ENCODE peak calls at places on chromosome 14, in nine cellular contexts. R is NB4, H is upper lobe of left lung, K is right atrium auricular region, E is type B pancreatic cell, W is GM06990, O is fibroblast of lung, V is suprapubic skin, M is IMR-90. A is an unnamed sample.

GRCh38 chr14:55446127-55446736 is 5.8 kb upstream of the TBPL2 start:
- DNase-seq in R (peak), H (no peak), K (peak), E (no peak), W (peak), O (peak), V (no peak), M (peak), A (peak)

GRCh38 chr14:96255501-96256366 is at the start of gene BDKRB1:
- DNase-seq in R (no peak), H (no peak), K (no peak), E (no peak), W (no peak), O (peak), V (no peak), M (peak), A (no peak)

GRCh38 chr14:65517635-65518542 is 105.4 kb downstream of the FUT8 start:
- DNase-seq in R (no peak), H (no peak), K (no peak), E (no peak), W (no peak), O (no peak), V (no peak), M (no peak), A (no peak)

GRCh38 chr14:30921305-30921704 is 46.9 kb downstream of the COCH start:
- DNase-seq in R (peak), H (no peak), K (no peak), E (no peak), W (no peak), O (peak), V (no peak), M (peak), A (no peak)

GRCh38 chr14:44297437-44297836 is 209.6 kb downstream of the FSCB start:
- DNase-seq in R (no peak), H (no peak), K (no peak), E (no peak), W (no peak), O (no peak), V (no peak), M (no peak), A (no peak)

GRCh38 chr14:95344536-95344935 is 24.8 kb upstream of the CLMN start:
- DNase-seq in R (no peak), H (no peak), K (no peak), E (no peak), W (no peak), O (no peak), V (no peak), M (no peak), A (no peak)

GRCh38 chr14:68682166-68683103 is 110.4 kb downstream of the ZFP36L1 start:
- DNase-seq in R (peak), H (no peak), K (peak), E (no peak), W (no peak), O (peak), V (no peak), M (peak), A (no peak)

GRCh38 chr14:78848234-78848820 is 678.2 kb downstream of the NRXN3 start:
- DNase-seq in R (peak), H (no peak), K (no peak), E (no peak), W (no peak), O (peak), V (no peak), M (peak), A (peak)

GRCh38 chr14:32394038-32394437 is 64.9 kb downstream of the AKAP6 start:
- DNase-seq in R (no peak), H (no peak), K (no peak), E (no peak), W (no peak), O (no peak), V (no peak), M (no peak), A (no peak)

GRCh38 chr14:96757456-96757855 is 39.7 kb upstream of the VRK1 start:
- DNase-seq in R (no peak), H (no peak), K (no peak), E (no peak), W (no peak), O (no peak), V (no peak), M (no peak), A (no peak)

GRCh38 chr14:41362134-41362533 is 244.5 kb upstream of the LRFN5 start:
- DNase-seq in R (peak), H (no peak), K (no peak), E (no peak), W (no peak), O (no peak), V (no peak), M (no peak), A (no peak)

GRCh38 chr14:81303258-81303935 is 82.6 kb upstream of the GTF2A1 start:
- DNase-seq in R (peak), H (no peak), K (no peak), E (no peak), W (peak), O (no peak), V (no peak), M (no peak), A (no peak)

GRCh38 chr14:81305743-81306142 is 85.0 kb upstream of the GTF2A1 start:
- DNase-seq in R (no peak), H (no peak), K (no peak), E (no peak), W (no peak), O (no peak), V (no peak), M (no peak), A (no peak)

GRCh38 chr14:81301371-81301770 is 80.6 kb upstream of the GTF2A1 start:
- DNase-seq in R (no peak), H (no peak), K (no peak), E (no peak), W (no peak), O (no peak), V (no peak), M (no peak), A (no peak)

GRCh38 chr14:81301813-81302212 is 81.1 kb upstream of the GTF2A1 start:
- DNase-seq in R (no peak), H (no peak), K (no peak), E (no peak), W (no peak), O (no peak), V (no peak), M (no peak), A (no peak)

DNA sequence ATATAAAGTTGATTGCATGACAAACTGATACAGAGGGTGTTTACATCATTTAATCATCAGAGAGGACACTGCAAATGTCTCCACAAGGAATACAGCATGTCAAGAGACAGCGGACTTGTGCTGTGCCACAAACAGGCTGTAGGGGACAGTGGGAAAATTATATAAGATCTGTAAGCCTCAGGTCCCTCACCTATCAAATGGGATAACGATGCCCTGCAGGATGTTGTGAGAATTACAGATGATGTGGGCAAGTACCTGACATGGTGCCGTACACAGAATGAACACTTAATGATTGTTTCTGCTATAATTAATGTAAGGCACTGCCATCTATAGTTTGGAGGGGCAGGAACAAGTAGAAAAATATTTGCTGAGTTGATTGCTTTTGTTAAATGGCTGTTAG is 81.9 kb upstream of the GTF2A1 start:
- DNase-seq in R (no peak), H (no peak), K (no peak), E (no peak), W (no peak), O (no peak), V (no peak), M (no peak), A (no peak)
- TF ChIP-seq CTCF in R (no peak), H (no peak), K (no peak), E (peak), W (no peak), O (no peak), V (no peak), M (no peak), A (peak)

GRCh38 chr14:22319526-22320352 is 269.3 kb downstream of the DAD1 start:
- DNase-seq in R (peak), H (no peak), K (peak), E (no peak), W (no peak), O (peak), V (no peak), M (peak), A (peak)
- TF ChIP-seq CTCF in R (peak), H (peak), K (peak), E (peak), W (peak), O (peak), V (peak), M (peak), A (peak)

GRCh38 chr14:106318700-106319099 is 792.3 kb downstream of the TMEM121 start:
- DNase-seq in R (peak), H (peak), K (no peak), E (no peak), W (peak), O (no peak), V (no peak), M (no peak), A (no peak)
- TF ChIP-seq CTCF in R (peak), H (no peak), K (no peak), E (no peak), W (peak), O (no peak), V (no peak), M (no peak), A (no peak)

GRCh38 chr14:73937012-73937411 is 12.9 kb downstream of the FAM161B start:
- DNase-seq in R (no peak), H (no peak), K (no peak), E (no peak), W (no peak), O (no peak), V (no peak), M (no peak), A (no peak)

DNA sequence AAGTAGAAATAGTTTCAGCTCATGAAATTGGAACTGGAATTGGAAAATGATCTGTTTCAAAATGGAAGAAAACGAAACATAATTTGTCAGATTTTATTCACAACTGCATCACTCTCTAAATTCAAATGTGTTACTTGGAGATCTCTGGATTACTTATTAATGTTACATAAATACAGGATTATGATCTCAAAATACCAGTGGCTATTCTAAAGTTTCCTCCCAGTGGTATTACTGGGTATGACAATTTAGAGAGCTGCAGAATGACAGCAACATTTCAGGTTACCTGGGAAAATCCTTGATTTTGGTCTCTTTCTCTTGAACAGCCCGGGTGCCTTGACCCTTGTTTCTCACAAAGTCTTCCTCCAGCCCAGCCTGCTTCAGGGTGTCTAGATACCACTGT is 14.2 kb downstream of the FAM161B start:
- DNase-seq in R (no peak), H (no peak), K (no peak), E (no peak), W (no peak), O (peak), V (no peak), M (no peak), A (no peak)
- TF ChIP-seq CTCF in R (no peak), H (no peak), K (no peak), E (peak), W (peak), O (peak), V (peak), M (peak), A (peak)

GRCh38 chr14:100417466-100417865 is 94.3 kb downstream of the SLC25A47 start:
- DNase-seq in R (peak), H (no peak), K (peak), E (no peak), W (no peak), O (peak), V (no peak), M (peak), A (peak)
- TF ChIP-seq CTCF in R (no peak), H (no peak), K (no peak), E (peak), W (no peak), O (peak), V (peak), M (peak), A (peak)

DNA sequence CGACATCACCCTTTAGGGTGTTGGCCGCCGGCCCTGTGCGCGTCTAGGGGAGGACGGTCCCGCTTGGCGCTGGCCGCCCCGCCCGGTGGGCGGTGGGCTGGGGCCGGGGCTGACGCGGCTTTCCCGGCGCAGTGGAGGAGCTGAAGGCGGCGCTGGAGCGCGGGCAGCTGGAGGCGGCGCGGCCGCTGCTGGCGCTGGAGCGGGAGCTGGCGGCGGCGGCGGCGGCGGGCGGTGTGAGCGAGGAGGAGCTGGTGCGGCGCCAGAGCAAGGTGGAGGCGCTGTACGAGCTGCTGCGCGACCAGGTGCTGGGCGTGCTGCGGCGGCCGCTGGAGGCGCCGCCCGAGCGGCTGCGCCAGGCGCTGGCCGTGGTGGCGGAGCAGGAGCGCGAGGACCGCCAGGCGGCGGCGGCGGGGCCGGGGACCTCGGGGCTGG is 3.6 kb downstream of the TNFAIP2 start:
- DNase-seq in R (no peak), H (peak), K (no peak), E (no peak), W (no peak), O (no peak), V (peak), M (no peak), A (peak)
- TF ChIP-seq CTCF in R (no peak), H (no peak), K (no peak), E (peak), W (no peak), O (no peak), V (peak), M (peak), A (peak)

GRCh38 chr14:24817638-24818053 is 183.7 kb upstream of the GZMB start:
- DNase-seq in R (no peak), H (no peak), K (no peak), E (no peak), W (no peak), O (peak), V (no peak), M (peak), A (no peak)
- TF ChIP-seq CTCF in R (no peak), H (no peak), K (no peak), E (peak), W (no peak), O (peak), V (no peak), M (peak), A (peak)

GRCh38 chr14:21781543-21781942 is 107.9 kb upstream of the OR4E1 start:
- DNase-seq in R (no peak), H (peak), K (no peak), E (no peak), W (no peak), O (no peak), V (no peak), M (no peak), A (no peak)

GRCh38 chr14:21780429-21781084 is 106.9 kb upstream of the OR4E1 start:
- DNase-seq in R (no peak), H (peak), K (no peak), E (no peak), W (no peak), O (no peak), V (no peak), M (no peak), A (no peak)
- TF ChIP-seq CTCF in R (no peak), H (no peak), K (no peak), E (no peak), W (no peak), O (no peak), V (no peak), M (no peak), A (no peak)

GRCh38 chr14:100638211-100638855 is 51.1 kb upstream of the BEGAIN start:
- DNase-seq in R (no peak), H (no peak), K (no peak), E (no peak), W (no peak), O (no peak), V (no peak), M (no peak), A (no peak)

GRCh38 chr14:100640481-100641273 is 53.5 kb upstream of the BEGAIN start:
- DNase-seq in R (peak), H (no peak), K (no peak), E (no peak), W (peak), O (no peak), V (no peak), M (peak), A (no peak)

GRCh38 chr14:100644383-100644782 is 57.2 kb upstream of the BEGAIN start:
- DNase-seq in R (peak), H (no peak), K (no peak), E (no peak), W (no peak), O (no peak), V (no peak), M (no peak), A (no peak)

GRCh38 chr14:100639280-100639679 is 52.1 kb upstream of the BEGAIN start:
- DNase-seq in R (no peak), H (no peak), K (no peak), E (no peak), W (no peak), O (no peak), V (no peak), M (no peak), A (no peak)

GRCh38 chr14:100641274-100641860 is 54.1 kb upstream of the BEGAIN start:
- DNase-seq in R (no peak), H (no peak), K (no peak), E (no peak), W (no peak), O (no peak), V (no peak), M (no peak), A (no peak)
- TF ChIP-seq CTCF in R (no peak), H (no peak), K (no peak), E (no peak), W (no peak), O (no peak), V (no peak), M (no peak), A (no peak)